ENCODE peak calls at places on chromosomes 12 and 14, in ten cellular contexts. S, I, L, H, W, J, C, M, N and P are unnamed samples.

GRCh38 chr12:76026643-76027063 is 4.9 kb downstream of the PHLDA1 start:
- DNase-seq in S (no peak), I (no peak), L (no peak), H (no peak), W (no peak), J (no peak), C (peak; percentile 73), M (no peak), N (no peak), P (no peak)

GRCh38 chr14:55188686-55189295 is 2.6 kb downstream of the DLGAP5 start:
- DNase-seq in S (no peak), I (no peak), L (no peak), H (no peak), W (no peak), J (no peak), C (peak; percentile 41), M (no peak), N (no peak), P (no peak)

GRCh38 chr14:69685716-69686115 is 74.3 kb downstream of the SUSD6 start:
- DNase-seq in S (peak; percentile 56), I (peak; percentile 92), L (no peak), H (peak; percentile 76), W (no peak), J (peak; percentile 74), C (peak; percentile 71), M (peak; percentile 95), N (peak; percentile 79), P (no peak)

GRCh38 chr12:126295652-126296051 is 1230.4 kb downstream of the AACS start:
- DNase-seq in S (no peak), I (no peak), L (no peak), H (no peak), W (no peak), J (no peak), C (no peak), M (no peak), N (no peak), P (no peak)

GRCh38 chr14:25132734-25133422 is 82.9 kb upstream of the STXBP6 start:
- DNase-seq in S (peak; percentile 56), I (peak; percentile 86), L (peak; percentile 14), H (peak; percentile 72), W (peak; percentile 72), J (peak; percentile 62), C (peak; percentile 73), M (peak; percentile 79), N (peak; percentile 72), P (peak; percentile 50)

GRCh38 chr14:20059745-20060144 is at the start of gene OR4L1:
- DNase-seq in S (no peak), I (no peak), L (no peak), H (no peak), W (no peak), J (no peak), C (no peak), M (no peak), N (no peak), P (no peak)

GRCh38 chr14:104335611-104336010 is 197.2 kb downstream of the KIF26A start:
- DNase-seq in S (no peak), I (no peak), L (no peak), H (no peak), W (no peak), J (no peak), C (no peak), M (no peak), N (no peak), P (no peak)

GRCh38 chr14:23864856-23865255 is 88.7 kb upstream of the DHRS4 start:
- DNase-seq in S (no peak), I (no peak), L (no peak), H (no peak), W (no peak), J (no peak), C (no peak), M (no peak), N (no peak), P (no peak)

GRCh38 chr12:82426586-82426985 is 68.3 kb downstream of the METTL25 start:
- DNase-seq in S (no peak), I (no peak), L (no peak), H (no peak), W (no peak), J (no peak), C (no peak), M (no peak), N (no peak), P (no peak)

GRCh38 chr12:51326762-51327439 is 2.9 kb upstream of the BIN2 start:
- DNase-seq in S (no peak), I (no peak), L (no peak), H (peak; percentile 91), W (peak; percentile 68), J (no peak), C (peak; percentile 93), M (no peak), N (peak; percentile 34), P (peak; percentile 37)